ENCODE peak calls at places on chromosome 20, in seven cellular contexts. N is MV-4-11; U is erythroblast; S is effector memory CD8-positive, alpha-beta T cell; E is DMS153; I is B cell; G is amniotic stem cell. O is an unnamed sample.

GRCh38 chr20:49635171-49635570 is 67.2 kb upstream of the PTGIS start:
- DNase-seq in N (no peak), U (no peak), S (no peak), E (no peak), I (no peak), G (no peak), O (no peak)

GRCh38 chr20:33832113-33832853 is 21.1 kb downstream of the CHMP4B start:
- DNase-seq in N (no peak), U (no peak), S (no peak), E (no peak), I (no peak), G (no peak), O (no peak)

GRCh38 chr20:50434653-50435396 is 75.4 kb upstream of the PTPN1 start:
- DNase-seq in N (peak; percentile 59), U (no peak), S (no peak), E (no peak), I (no peak), G (no peak), O (no peak)

GRCh38 chr20:46872315-46873211 is 22.1 kb upstream of the EYA2 start:
- DNase-seq in N (peak; percentile 7), U (no peak), S (no peak), E (no peak), I (no peak), G (no peak), O (no peak)

GRCh38 chr20:15643713-15644112 is 929.5 kb downstream of the KIF16B start:
- DNase-seq in N (no peak), U (no peak), S (no peak), E (no peak), I (no peak), G (no peak), O (no peak)

GRCh38 chr20:56689852-56690485 is 60.9 kb downstream of the TFAP2C start:
- DNase-seq in N (no peak), U (no peak), S (no peak), E (peak; percentile 55), I (no peak), G (no peak), O (no peak)

GRCh38 chr20:51768759-51769517 is 748 bp upstream of the ATP9A start:
- DNase-seq in N (no peak), U (no peak), S (no peak), E (no peak), I (no peak), G (no peak), O (peak; percentile 4)

GRCh38 chr20:25204550-25205276 is 9.2 kb downstream of the ENTPD6 start:
- DNase-seq in N (peak; percentile 73), U (no peak), S (no peak), E (no peak), I (no peak), G (no peak), O (no peak)

GRCh38 chr20:9287826-9288225 is 218.9 kb downstream of the PLCB4 start:
- DNase-seq in N (no peak), U (no peak), S (no peak), E (no peak), I (no peak), G (no peak), O (no peak)

GRCh38 chr20:31843881-31844280 is 1.5 kb downstream of the FOXS1 start:
- DNase-seq in N (no peak), U (no peak), S (no peak), E (no peak), I (no peak), G (no peak), O (no peak)

GRCh38 chr20:63610581-63611435 is 16.1 kb downstream of the GMEB2 start:
- DNase-seq in N (peak; percentile 38), U (no peak), S (no peak), E (no peak), I (no peak), G (no peak), O (no peak)

GRCh38 chr20:20561172-20561571 is 151.3 kb downstream of the RALGAPA2 start:
- DNase-seq in N (no peak), U (no peak), S (no peak), E (no peak), I (no peak), G (no peak), O (no peak)

GRCh38 chr20:48124181-48124782 is 339.0 kb upstream of the SULF2 start:
- DNase-seq in N (no peak), U (no peak), S (no peak), E (no peak), I (no peak), G (no peak), O (no peak)

GRCh38 chr20:24027229-24027628 is 38.6 kb upstream of the GGTLC1 start:
- DNase-seq in N (peak; percentile 67), U (no peak), S (peak; percentile 80), E (no peak), I (no peak), G (no peak), O (peak; percentile 91)

GRCh38 chr20:44886828-44887227 is 1.3 kb downstream of the YWHAB start:
- DNase-seq in N (no peak), U (peak; percentile 6), S (no peak), E (no peak), I (no peak), G (no peak), O (no peak)